ENCODE peak calls at places on chromosomes 5 and 9, in eight cellular contexts. One of them, this sample, is unnamed.

GRCh38 chr9:27726244-27727141 is 153.2 kb upstream of the C9orf72 start:
- DNase-seq in colonic mucosa: peak; percentile 63
- DNase-seq in Panc1: peak; percentile 25
- DNase-seq in fibroblast of lung: peak; percentile 73
- DNase-seq in GM23248: peak; percentile 71
- DNase-seq in effector memory CD4-positive, alpha-beta T cell: no peak
- DNase-seq in cardiac muscle cell: peak; percentile 83
- DNase-seq in suprapubic skin: no peak
- DNase-seq in this sample: no peak

GRCh38 chr9:113349434-113350337 is at the start of gene BSPRY:
- DNase-seq in suprapubic skin: no peak
- DNase-seq in cardiac muscle cell: peak; percentile 45
- DNase-seq in Panc1: no peak
- DNase-seq in GM23248: peak; percentile 34
- DNase-seq in fibroblast of lung: no peak
- DNase-seq in colonic mucosa: peak; percentile 63
- DNase-seq in effector memory CD4-positive, alpha-beta T cell: no peak
- DNase-seq in this sample: no peak

GRCh38 chr5:67677422-67677970 is 480.9 kb upstream of the CD180 start:
- DNase-seq in Panc1: no peak
- DNase-seq in suprapubic skin: no peak
- DNase-seq in effector memory CD4-positive, alpha-beta T cell: no peak
- DNase-seq in cardiac muscle cell: peak; percentile 31
- DNase-seq in fibroblast of lung: no peak
- DNase-seq in colonic mucosa: peak; percentile 22
- DNase-seq in GM23248: no peak
- DNase-seq in this sample: no peak

GRCh38 chr9:116282598-116282997 is 129.0 kb downstream of the PAPPA start:
- DNase-seq in suprapubic skin: no peak
- DNase-seq in GM23248: no peak
- DNase-seq in Panc1: no peak
- DNase-seq in effector memory CD4-positive, alpha-beta T cell: no peak
- DNase-seq in fibroblast of lung: no peak
- DNase-seq in cardiac muscle cell: no peak
- DNase-seq in colonic mucosa: no peak
- DNase-seq in this sample: no peak

GRCh38 chr5:114408847-114409246 is 47.0 kb downstream of the KCNN2 start:
- DNase-seq in suprapubic skin: no peak
- DNase-seq in colonic mucosa: no peak
- DNase-seq in effector memory CD4-positive, alpha-beta T cell: no peak
- DNase-seq in fibroblast of lung: no peak
- DNase-seq in Panc1: no peak
- DNase-seq in GM23248: no peak
- DNase-seq in cardiac muscle cell: no peak
- DNase-seq in this sample: no peak

GRCh38 chr9:113590991-113591898 is 127.7 kb downstream of the RGS3 start:
- DNase-seq in colonic mucosa: peak; percentile 74
- DNase-seq in effector memory CD4-positive, alpha-beta T cell: no peak
- DNase-seq in Panc1: no peak
- DNase-seq in cardiac muscle cell: peak; percentile 86
- DNase-seq in GM23248: peak; percentile 80
- DNase-seq in fibroblast of lung: peak; percentile 71
- DNase-seq in suprapubic skin: peak; percentile 86
- DNase-seq in this sample: peak; percentile 32

GRCh38 chr5:108730617-108731340 is 16.9 kb upstream of the FER start:
- DNase-seq in colonic mucosa: no peak
- DNase-seq in effector memory CD4-positive, alpha-beta T cell: no peak
- DNase-seq in Panc1: no peak
- DNase-seq in suprapubic skin: no peak
- DNase-seq in GM23248: no peak
- DNase-seq in fibroblast of lung: no peak
- DNase-seq in cardiac muscle cell: no peak
- DNase-seq in this sample: no peak

GRCh38 chr5:10264569-10264968 is 14.5 kb downstream of the CCT5 start:
- DNase-seq in effector memory CD4-positive, alpha-beta T cell: no peak
- DNase-seq in colonic mucosa: no peak
- DNase-seq in Panc1: no peak
- DNase-seq in fibroblast of lung: no peak
- DNase-seq in suprapubic skin: no peak
- DNase-seq in GM23248: peak; percentile 27
- DNase-seq in cardiac muscle cell: no peak
- DNase-seq in this sample: no peak

GRCh38 chr5:34626036-34626435 is 30.1 kb upstream of the RAI14 start:
- DNase-seq in colonic mucosa: no peak
- DNase-seq in cardiac muscle cell: no peak
- DNase-seq in suprapubic skin: no peak
- DNase-seq in effector memory CD4-positive, alpha-beta T cell: no peak
- DNase-seq in fibroblast of lung: peak; percentile 77
- DNase-seq in GM23248: peak; percentile 82
- DNase-seq in Panc1: peak; percentile 25
- DNase-seq in this sample: no peak

GRCh38 chr5:17359451-17359965 is 138.5 kb upstream of the TAF11L2 start:
- DNase-seq in colonic mucosa: no peak
- DNase-seq in cardiac muscle cell: no peak
- DNase-seq in Panc1: no peak
- DNase-seq in fibroblast of lung: peak; percentile 43
- DNase-seq in GM23248: peak; percentile 88
- DNase-seq in effector memory CD4-positive, alpha-beta T cell: no peak
- DNase-seq in suprapubic skin: no peak
- DNase-seq in this sample: no peak

GRCh38 chr5:53291528-53291927 is 182.0 kb upstream of the MOCS2 start:
- DNase-seq in fibroblast of lung: peak; percentile 62
- DNase-seq in colonic mucosa: no peak
- DNase-seq in GM23248: peak; percentile 20
- DNase-seq in cardiac muscle cell: no peak
- DNase-seq in suprapubic skin: no peak
- DNase-seq in Panc1: no peak
- DNase-seq in effector memory CD4-positive, alpha-beta T cell: no peak
- DNase-seq in this sample: no peak

GRCh38 chr5:174972291-174972690 is 247.9 kb downstream of the MSX2 start:
- DNase-seq in fibroblast of lung: no peak
- DNase-seq in cardiac muscle cell: no peak
- DNase-seq in Panc1: no peak
- DNase-seq in colonic mucosa: no peak
- DNase-seq in effector memory CD4-positive, alpha-beta T cell: no peak
- DNase-seq in GM23248: no peak
- DNase-seq in suprapubic skin: no peak
- DNase-seq in this sample: no peak

GRCh38 chr5:105504-106080 is 13.6 kb downstream of the PLEKHG4B start:
- DNase-seq in colonic mucosa: no peak
- DNase-seq in effector memory CD4-positive, alpha-beta T cell: no peak
- DNase-seq in cardiac muscle cell: no peak
- DNase-seq in GM23248: no peak
- DNase-seq in Panc1: no peak
- DNase-seq in suprapubic skin: no peak
- DNase-seq in fibroblast of lung: no peak
- DNase-seq in this sample: no peak

GRCh38 chr5:177472460-177473441 is 683 bp downstream of the DBN1 start:
- DNase-seq in fibroblast of lung: no peak
- DNase-seq in Panc1: no peak
- DNase-seq in colonic mucosa: no peak
- DNase-seq in GM23248: peak; percentile 69
- DNase-seq in effector memory CD4-positive, alpha-beta T cell: peak; percentile 25
- DNase-seq in cardiac muscle cell: peak; percentile 78
- DNase-seq in suprapubic skin: no peak
- DNase-seq in this sample: peak; percentile 54
- H3K27ac ChIP-seq in fibroblast of lung: peak overlapping the region; percentile 82
- H3K27ac ChIP-seq in Panc1: peak overlapping the region; percentile 79
- H3K27ac ChIP-seq in colonic mucosa: no peak overlapping the region
- H3K27ac ChIP-seq in GM23248: peak overlapping the region; percentile 93
- H3K27ac ChIP-seq in effector memory CD4-positive, alpha-beta T cell: no peak overlapping the region
- H3K27ac ChIP-seq in cardiac muscle cell: peak overlapping the region; percentile 98
- H3K27ac ChIP-seq in suprapubic skin: peak overlapping the region; percentile 88
- H3K27ac ChIP-seq in this sample: peak overlapping the region; percentile 47

GRCh38 chr9:125183561-125183960 is 6.0 kb downstream of the PPP6C start:
- DNase-seq in cardiac muscle cell: no peak
- DNase-seq in GM23248: no peak
- DNase-seq in Panc1: no peak
- DNase-seq in colonic mucosa: peak; percentile 31
- DNase-seq in fibroblast of lung: no peak
- DNase-seq in effector memory CD4-positive, alpha-beta T cell: no peak
- DNase-seq in suprapubic skin: no peak
- DNase-seq in this sample: no peak
- H3K4me1 ChIP-seq in cardiac muscle cell: peaks cover 6% of the 10 kb centered on the region
- H3K4me1 ChIP-seq in GM23248: peaks cover 3% of the 10 kb centered on the region
- H3K4me1 ChIP-seq in Panc1: no peaks in the 10 kb centered on the region
- H3K4me1 ChIP-seq in colonic mucosa: peaks cover 7% of the 10 kb centered on the region
- H3K4me1 ChIP-seq in fibroblast of lung: no peaks in the 10 kb centered on the region
- H3K4me1 ChIP-seq in effector memory CD4-positive, alpha-beta T cell: peaks cover 4% of the 10 kb centered on the region
- H3K4me1 ChIP-seq in suprapubic skin: peaks cover 37% of the 10 kb centered on the region
- H3K4me1 ChIP-seq in this sample: peaks cover 20% of the 10 kb centered on the region

GRCh38 chr5:75491621-75492020 is 19.8 kb downstream of the CERT1 start:
- DNase-seq in Panc1: no peak
- DNase-seq in effector memory CD4-positive, alpha-beta T cell: no peak
- DNase-seq in fibroblast of lung: no peak
- DNase-seq in suprapubic skin: no peak
- DNase-seq in cardiac muscle cell: no peak
- DNase-seq in GM23248: no peak
- DNase-seq in colonic mucosa: no peak
- DNase-seq in this sample: no peak

GRCh38 chr5:75498208-75498777 is 13.1 kb downstream of the CERT1 start:
- DNase-seq in fibroblast of lung: no peak
- DNase-seq in suprapubic skin: no peak
- DNase-seq in Panc1: no peak
- DNase-seq in cardiac muscle cell: no peak
- DNase-seq in effector memory CD4-positive, alpha-beta T cell: no peak
- DNase-seq in colonic mucosa: no peak
- DNase-seq in GM23248: no peak
- DNase-seq in this sample: no peak

GRCh38 chr5:75496026-75496425 is 15.4 kb downstream of the CERT1 start:
- DNase-seq in GM23248: no peak
- DNase-seq in colonic mucosa: no peak
- DNase-seq in suprapubic skin: no peak
- DNase-seq in Panc1: no peak
- DNase-seq in cardiac muscle cell: no peak
- DNase-seq in fibroblast of lung: no peak
- DNase-seq in effector memory CD4-positive, alpha-beta T cell: no peak
- DNase-seq in this sample: no peak
- H3K27ac ChIP-seq in GM23248: no peak overlapping the region
- H3K27ac ChIP-seq in colonic mucosa: no peak overlapping the region
- H3K27ac ChIP-seq in suprapubic skin: no peak overlapping the region
- H3K27ac ChIP-seq in Panc1: no peak overlapping the region
- H3K27ac ChIP-seq in cardiac muscle cell: no peak overlapping the region
- H3K27ac ChIP-seq in fibroblast of lung: no peak overlapping the region
- H3K27ac ChIP-seq in effector memory CD4-positive, alpha-beta T cell: no peak overlapping the region
- H3K27ac ChIP-seq in this sample: no peak overlapping the region

GRCh38 chr5:73747696-73748380 is 121.8 kb downstream of the ARHGEF28 start:
- DNase-seq in colonic mucosa: no peak
- DNase-seq in fibroblast of lung: peak; percentile 41
- DNase-seq in GM23248: no peak
- DNase-seq in Panc1: no peak
- DNase-seq in cardiac muscle cell: no peak
- DNase-seq in suprapubic skin: no peak
- DNase-seq in effector memory CD4-positive, alpha-beta T cell: no peak
- DNase-seq in this sample: no peak
- H3K4me1 ChIP-seq in colonic mucosa: peaks cover 6% of the 10 kb centered on the region
- H3K4me1 ChIP-seq in fibroblast of lung: peaks cover 16% of the 10 kb centered on the region
- H3K4me1 ChIP-seq in GM23248: no peaks in the 10 kb centered on the region
- H3K4me1 ChIP-seq in Panc1: peaks cover 9% of the 10 kb centered on the region
- H3K4me1 ChIP-seq in cardiac muscle cell: peaks cover 3% of the 10 kb centered on the region
- H3K4me1 ChIP-seq in suprapubic skin: no peaks in the 10 kb centered on the region
- H3K4me1 ChIP-seq in effector memory CD4-positive, alpha-beta T cell: no peaks in the 10 kb centered on the region
- H3K4me1 ChIP-seq in this sample: no peaks in the 10 kb centered on the region

GRCh38 chr5:57111993-57112392 is 61.9 kb upstream of the GPBP1 start:
- DNase-seq in fibroblast of lung: no peak
- DNase-seq in GM23248: no peak
- DNase-seq in colonic mucosa: peak; percentile 22
- DNase-seq in Panc1: no peak
- DNase-seq in suprapubic skin: no peak
- DNase-seq in effector memory CD4-positive, alpha-beta T cell: no peak
- DNase-seq in cardiac muscle cell: peak; percentile 3
- DNase-seq in this sample: no peak
- H3K27ac ChIP-seq in fibroblast of lung: no peak overlapping the region
- H3K27ac ChIP-seq in GM23248: no peak overlapping the region
- H3K27ac ChIP-seq in colonic mucosa: no peak overlapping the region
- H3K27ac ChIP-seq in Panc1: no peak overlapping the region
- H3K27ac ChIP-seq in suprapubic skin: no peak overlapping the region
- H3K27ac ChIP-seq in effector memory CD4-positive, alpha-beta T cell: no peak overlapping the region
- H3K27ac ChIP-seq in cardiac muscle cell: no peak overlapping the region
- H3K27ac ChIP-seq in this sample: no peak overlapping the region

GRCh38 chr9:94881946-94882345 is 155.4 kb downstream of the AOPEP start:
- DNase-seq in effector memory CD4-positive, alpha-beta T cell: no peak
- DNase-seq in cardiac muscle cell: no peak
- DNase-seq in Panc1: no peak
- DNase-seq in colonic mucosa: no peak
- DNase-seq in fibroblast of lung: no peak
- DNase-seq in GM23248: no peak
- DNase-seq in suprapubic skin: no peak
- DNase-seq in this sample: no peak

GRCh38 chr9:94881023-94881422 is 154.5 kb downstream of the AOPEP start:
- DNase-seq in Panc1: no peak
- DNase-seq in colonic mucosa: no peak
- DNase-seq in suprapubic skin: no peak
- DNase-seq in GM23248: peak; percentile 41
- DNase-seq in fibroblast of lung: no peak
- DNase-seq in effector memory CD4-positive, alpha-beta T cell: no peak
- DNase-seq in cardiac muscle cell: no peak
- DNase-seq in this sample: no peak

GRCh38 chr9:94881454-94881853 is 155.0 kb downstream of the AOPEP start:
- DNase-seq in effector memory CD4-positive, alpha-beta T cell: no peak
- DNase-seq in Panc1: no peak
- DNase-seq in suprapubic skin: no peak
- DNase-seq in GM23248: no peak
- DNase-seq in colonic mucosa: no peak
- DNase-seq in fibroblast of lung: no peak
- DNase-seq in cardiac muscle cell: no peak
- DNase-seq in this sample: no peak

GRCh38 chr9:94875300-94876063 is 149.0 kb downstream of the AOPEP start:
- DNase-seq in cardiac muscle cell: no peak
- DNase-seq in suprapubic skin: no peak
- DNase-seq in colonic mucosa: peak; percentile 42
- DNase-seq in effector memory CD4-positive, alpha-beta T cell: no peak
- DNase-seq in fibroblast of lung: no peak
- DNase-seq in GM23248: no peak
- DNase-seq in Panc1: no peak
- DNase-seq in this sample: no peak

DNA sequence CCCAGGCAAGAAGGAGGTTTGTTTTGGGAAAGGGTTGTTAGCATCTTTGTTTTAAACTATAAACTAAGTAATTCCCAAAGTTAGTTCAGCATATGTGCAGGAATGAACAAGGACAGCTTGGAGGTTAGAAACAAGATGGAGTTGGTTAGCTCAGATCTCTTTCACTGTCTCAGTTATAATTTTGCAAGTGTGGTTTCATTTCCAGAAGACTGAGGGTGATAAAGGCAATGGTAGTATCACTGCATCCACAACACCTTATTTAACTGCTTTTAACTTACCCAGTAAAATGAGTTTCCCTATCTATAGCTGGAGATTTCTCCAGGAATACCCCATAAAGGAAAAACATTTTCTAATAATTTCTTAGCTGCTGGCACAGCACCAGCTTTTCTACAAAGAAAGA is 152.7 kb downstream of the AOPEP start:
- DNase-seq in fibroblast of lung: no peak
- DNase-seq in Panc1: no peak
- DNase-seq in colonic mucosa: no peak
- DNase-seq in effector memory CD4-positive, alpha-beta T cell: no peak
- DNase-seq in cardiac muscle cell: no peak
- DNase-seq in GM23248: no peak
- DNase-seq in suprapubic skin: no peak
- DNase-seq in this sample: no peak
- H3K4me1 ChIP-seq in fibroblast of lung: no peaks in the 10 kb centered on the region
- H3K4me1 ChIP-seq in Panc1: peaks cover 8% of the 10 kb centered on the region
- H3K4me1 ChIP-seq in colonic mucosa: no peaks in the 10 kb centered on the region
- H3K4me1 ChIP-seq in effector memory CD4-positive, alpha-beta T cell: peaks cover 7% of the 10 kb centered on the region
- H3K4me1 ChIP-seq in cardiac muscle cell: peaks cover 42% of the 10 kb centered on the region
- H3K4me1 ChIP-seq in GM23248: peaks cover 56% of the 10 kb centered on the region
- H3K4me1 ChIP-seq in suprapubic skin: peaks cover 52% of the 10 kb centered on the region
- H3K4me1 ChIP-seq in this sample: peaks cover 12% of the 10 kb centered on the region

GRCh38 chr9:86600291-86600690 is 246.1 kb upstream of the TUT7 start:
- DNase-seq in suprapubic skin: no peak
- DNase-seq in GM23248: peak; percentile 48
- DNase-seq in cardiac muscle cell: no peak
- DNase-seq in fibroblast of lung: peak; percentile 28
- DNase-seq in colonic mucosa: no peak
- DNase-seq in Panc1: no peak
- DNase-seq in effector memory CD4-positive, alpha-beta T cell: no peak
- DNase-seq in this sample: no peak
- H3K27ac ChIP-seq in suprapubic skin: no peak overlapping the region
- H3K27ac ChIP-seq in GM23248: no peak overlapping the region
- H3K27ac ChIP-seq in cardiac muscle cell: no peak overlapping the region
- H3K27ac ChIP-seq in fibroblast of lung: no peak overlapping the region
- H3K27ac ChIP-seq in colonic mucosa: no peak overlapping the region
- H3K27ac ChIP-seq in Panc1: no peak overlapping the region
- H3K27ac ChIP-seq in effector memory CD4-positive, alpha-beta T cell: no peak overlapping the region
- H3K27ac ChIP-seq in this sample: no peak overlapping the region

This sample was measured in CD8-positive, alpha-beta memory T cell.